ENCODE peak calls at places on chromosomes 16 and 17, in ten cellular contexts. D is naive thymus-derived CD8-positive, alpha-beta T cell; L is AG08395; F is activated gamma-delta T cell treated with anti-CD3 and anti-CD28 coated beads, Interleukin-2, amount 50 U/mL, for 16 hours; S is psoas muscle; H is COR-L47; Y is NCI-H1105 treated with DMSO at 0.1 percent for 48 hours; E is NCI-H1436; T is activated CD4-positive, alpha-beta T cell treated with anti-CD3 and anti-CD28 coated beads for 24 hours; G is GM04503. Q is an unnamed sample.

GRCh38 chr17:2190014-2190413 is 113.6 kb downstream of the SMG6 start:
- DNase-seq in D (no peak), L (peak; percentile 40), F (no peak), S (no peak), H (no peak), Y (no peak), E (no peak), T (no peak), G (no peak), Q (peak; percentile 45)

GRCh38 chr17:76545918-76546555 is 6.2 kb downstream of the PRCD start:
- DNase-seq in D (no peak), L (no peak), F (no peak), S (no peak), H (no peak), Y (no peak), E (no peak), T (no peak), G (no peak), Q (no peak)

GRCh38 chr16:81514041-81514559 is 69.5 kb downstream of the CMIP start:
- DNase-seq in D (no peak), L (no peak), F (no peak), S (no peak), H (no peak), Y (no peak), E (no peak), T (no peak), G (no peak), Q (no peak)

GRCh38 chr16:88131256-88131655 is 180.0 kb downstream of the BANP start:
- DNase-seq in D (no peak), L (no peak), F (no peak), S (no peak), H (no peak), Y (no peak), E (no peak), T (no peak), G (no peak), Q (no peak)

GRCh38 chr16:54430491-54431030 is 144.0 kb upstream of the IRX3 start:
- DNase-seq in D (no peak), L (peak; percentile 84), F (no peak), S (no peak), H (no peak), Y (no peak), E (no peak), T (no peak), G (peak; percentile 64), Q (no peak)

GRCh38 chr17:65918450-65918849 is 273.5 kb downstream of the CEP112 start:
- DNase-seq in D (no peak), L (peak; percentile 5), F (no peak), S (no peak), H (no peak), Y (no peak), E (no peak), T (no peak), G (no peak), Q (no peak)

GRCh38 chr17:7486181-7486580 is 2.0 kb downstream of the POLR2A start:
- DNase-seq in D (no peak), L (no peak), F (no peak), S (no peak), H (no peak), Y (no peak), E (no peak), T (no peak), G (no peak), Q (no peak)

GRCh38 chr16:88527186-88527936 is 42.8 kb upstream of the ZC3H18 start:
- DNase-seq in D (peak; percentile 72), L (peak; percentile 79), F (peak; percentile 44), S (peak; percentile 71), H (peak; percentile 41), Y (no peak), E (peak; percentile 28), T (peak; percentile 54), G (no peak), Q (peak; percentile 48)

GRCh38 chr17:67637901-67638641 is 79.7 kb upstream of the NOL11 start:
- DNase-seq in D (no peak), L (no peak), F (no peak), S (no peak), H (no peak), Y (no peak), E (no peak), T (no peak), G (no peak), Q (peak; percentile 99)

GRCh38 chr17:60390223-60390622 is 1.7 kb downstream of the USP32 start:
- DNase-seq in D (no peak), L (peak; percentile 67), F (no peak), S (no peak), H (no peak), Y (no peak), E (no peak), T (no peak), G (no peak), Q (peak; percentile 87)

GRCh38 chr17:68229619-68230018 is 18.2 kb upstream of the AMZ2 start:
- DNase-seq in D (no peak), L (no peak), F (no peak), S (no peak), H (no peak), Y (no peak), E (no peak), T (no peak), G (no peak), Q (no peak)

GRCh38 chr17:76497979-76498885 is 3.0 kb downstream of the RHBDF2 start:
- DNase-seq in D (no peak), L (peak; percentile 78), F (no peak), S (peak; percentile 81), H (no peak), Y (no peak), E (no peak), T (no peak), G (peak; percentile 39), Q (peak; percentile 95)

GRCh38 chr17:44598932-44599297 is 41.6 kb downstream of the FZD2 start:
- DNase-seq in D (no peak), L (no peak), F (no peak), S (no peak), H (no peak), Y (no peak), E (no peak), T (no peak), G (no peak), Q (no peak)